ENCODE peak calls at places on chromosomes 12 and 14, in six cellular contexts. One of them, this sample, is unnamed.

GRCh38 chr12:115636546-115636945 is 640.9 kb downstream of the MED13L start:
- DNase-seq in AG09309: no peak
- DNase-seq in neural progenitor cell: no peak
- DNase-seq in stomach: no peak
- DNase-seq in B cell: no peak
- DNase-seq in WTC11: no peak
- DNase-seq in this sample: no peak

GRCh38 chr12:11732760-11733159 is 83.3 kb downstream of the ETV6 start:
- DNase-seq in AG09309: no peak
- DNase-seq in neural progenitor cell: no peak
- DNase-seq in stomach: no peak
- DNase-seq in B cell: no peak
- DNase-seq in WTC11: no peak
- DNase-seq in this sample: no peak

GRCh38 chr14:84202486-84202885 is 1327.5 kb upstream of the FLRT2 start:
- DNase-seq in AG09309: no peak
- DNase-seq in neural progenitor cell: no peak
- DNase-seq in stomach: no peak
- DNase-seq in B cell: no peak
- DNase-seq in WTC11: no peak
- DNase-seq in this sample: no peak

GRCh38 chr12:13094349-13094748 is 9.1 kb downstream of the GSG1 start:
- DNase-seq in AG09309: no peak
- DNase-seq in neural progenitor cell: no peak
- DNase-seq in stomach: no peak
- DNase-seq in B cell: no peak
- DNase-seq in WTC11: no peak
- DNase-seq in this sample: no peak

GRCh38 chr12:8065991-8066594 is at the start of gene C3AR1:
- DNase-seq in AG09309: no peak
- DNase-seq in neural progenitor cell: no peak
- DNase-seq in stomach: no peak
- DNase-seq in B cell: peak
- DNase-seq in WTC11: no peak
- DNase-seq in this sample: peak

GRCh38 chr14:102279688-102280348 is 25.1 kb downstream of the MOK start:
- DNase-seq in AG09309: peak
- DNase-seq in neural progenitor cell: peak
- DNase-seq in stomach: no peak
- DNase-seq in B cell: no peak
- DNase-seq in WTC11: no peak
- DNase-seq in this sample: no peak

GRCh38 chr14:99779751-99780150 is 13.5 kb upstream of the EML1 start:
- DNase-seq in AG09309: no peak
- DNase-seq in neural progenitor cell: no peak
- DNase-seq in stomach: no peak
- DNase-seq in B cell: no peak
- DNase-seq in WTC11: no peak
- DNase-seq in this sample: no peak

GRCh38 chr14:104359969-104360442 is 219.6 kb upstream of the C14orf180 start:
- DNase-seq in AG09309: no peak
- DNase-seq in neural progenitor cell: no peak
- DNase-seq in stomach: no peak
- DNase-seq in B cell: no peak
- DNase-seq in WTC11: no peak
- DNase-seq in this sample: peak

GRCh38 chr12:131067993-131068942 is 114.6 kb downstream of the ADGRD1 start:
- DNase-seq in AG09309: no peak
- DNase-seq in neural progenitor cell: no peak
- DNase-seq in stomach: no peak
- DNase-seq in B cell: no peak
- DNase-seq in WTC11: no peak
- DNase-seq in this sample: no peak

GRCh38 chr12:64580681-64581080 is 29.6 kb upstream of the RASSF3 start:
- DNase-seq in AG09309: no peak
- DNase-seq in neural progenitor cell: no peak
- DNase-seq in stomach: no peak
- DNase-seq in B cell: no peak
- DNase-seq in WTC11: no peak
- DNase-seq in this sample: no peak

GRCh38 chr14:22002860-22003284 is 329.3 kb upstream of the OR4E1 start:
- DNase-seq in AG09309: no peak
- DNase-seq in neural progenitor cell: peak
- DNase-seq in stomach: no peak
- DNase-seq in B cell: no peak
- DNase-seq in WTC11: peak
- DNase-seq in this sample: no peak

GRCh38 chr14:100726812-100727564 is at the start of gene DLK1:
- DNase-seq in AG09309: no peak
- DNase-seq in neural progenitor cell: peak
- DNase-seq in stomach: no peak
- DNase-seq in B cell: no peak
- DNase-seq in WTC11: peak
- DNase-seq in this sample: no peak

GRCh38 chr12:55724226-55724939 is 4.2 kb downstream of the RDH5 start:
- DNase-seq in AG09309: no peak
- DNase-seq in neural progenitor cell: peak
- DNase-seq in stomach: peak
- DNase-seq in B cell: peak
- DNase-seq in WTC11: peak
- DNase-seq in this sample: peak

GRCh38 chr14:68687746-68688145 is 105.1 kb downstream of the ZFP36L1 start:
- DNase-seq in AG09309: peak
- DNase-seq in neural progenitor cell: no peak
- DNase-seq in stomach: no peak
- DNase-seq in B cell: no peak
- DNase-seq in WTC11: no peak
- DNase-seq in this sample: no peak

GRCh38 chr12:20808521-20808920 is 2.0 kb upstream of the SLCO1B3 start:
- DNase-seq in AG09309: no peak
- DNase-seq in neural progenitor cell: no peak
- DNase-seq in stomach: no peak
- DNase-seq in B cell: no peak
- DNase-seq in WTC11: no peak
- DNase-seq in this sample: no peak

DNA sequence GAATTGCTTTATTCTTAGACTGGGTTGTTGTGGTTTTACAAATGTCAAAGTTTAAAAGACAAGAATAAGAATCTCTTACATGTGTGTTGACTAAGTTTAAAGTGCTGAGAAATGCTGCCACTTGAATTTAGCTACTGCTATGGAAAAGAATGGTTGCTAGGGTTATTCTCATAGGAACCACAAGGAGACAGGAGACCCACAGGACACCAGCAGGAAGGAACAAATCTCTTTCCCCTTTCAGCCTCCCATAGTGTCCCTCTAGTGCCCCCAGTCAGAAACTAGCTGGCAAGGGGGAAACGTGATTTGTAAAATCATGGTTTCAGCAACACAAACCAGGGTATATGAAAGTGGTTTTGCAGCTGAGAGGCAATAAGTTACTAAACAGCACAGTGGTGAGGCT is 102.7 kb downstream of the ST8SIA1 start:
- DNase-seq in AG09309: no peak
- DNase-seq in neural progenitor cell: peak
- DNase-seq in stomach: no peak
- DNase-seq in B cell: no peak
- DNase-seq in WTC11: no peak
- DNase-seq in this sample: no peak
- TF ChIP-seq CTCF in AG09309: peak
- TF ChIP-seq CTCF in neural progenitor cell: peak
- TF ChIP-seq CTCF in stomach: no peak
- TF ChIP-seq CTCF in B cell: no peak
- TF ChIP-seq CTCF in WTC11: no peak
- TF ChIP-seq CTCF in this sample: no peak

GRCh38 chr14:93115069-93115919 is 431 bp downstream of the ITPK1 start:
- DNase-seq in AG09309: no peak
- DNase-seq in neural progenitor cell: peak
- DNase-seq in stomach: peak
- DNase-seq in B cell: peak
- DNase-seq in WTC11: peak
- DNase-seq in this sample: peak

GRCh38 chr14:93116676-93117200 is 1.0 kb upstream of the ITPK1 start:
- DNase-seq in AG09309: no peak
- DNase-seq in neural progenitor cell: no peak
- DNase-seq in stomach: no peak
- DNase-seq in B cell: no peak
- DNase-seq in WTC11: no peak
- DNase-seq in this sample: no peak

GRCh38 chr14:93114068-93114710 is 1.5 kb downstream of the ITPK1 start:
- DNase-seq in AG09309: no peak
- DNase-seq in neural progenitor cell: peak
- DNase-seq in stomach: no peak
- DNase-seq in B cell: peak
- DNase-seq in WTC11: no peak
- DNase-seq in this sample: peak

GRCh38 chr14:93114713-93115068 is 1.0 kb downstream of the ITPK1 start:
- DNase-seq in AG09309: no peak
- DNase-seq in neural progenitor cell: peak
- DNase-seq in stomach: peak
- DNase-seq in B cell: no peak
- DNase-seq in WTC11: peak
- DNase-seq in this sample: peak

DNA sequence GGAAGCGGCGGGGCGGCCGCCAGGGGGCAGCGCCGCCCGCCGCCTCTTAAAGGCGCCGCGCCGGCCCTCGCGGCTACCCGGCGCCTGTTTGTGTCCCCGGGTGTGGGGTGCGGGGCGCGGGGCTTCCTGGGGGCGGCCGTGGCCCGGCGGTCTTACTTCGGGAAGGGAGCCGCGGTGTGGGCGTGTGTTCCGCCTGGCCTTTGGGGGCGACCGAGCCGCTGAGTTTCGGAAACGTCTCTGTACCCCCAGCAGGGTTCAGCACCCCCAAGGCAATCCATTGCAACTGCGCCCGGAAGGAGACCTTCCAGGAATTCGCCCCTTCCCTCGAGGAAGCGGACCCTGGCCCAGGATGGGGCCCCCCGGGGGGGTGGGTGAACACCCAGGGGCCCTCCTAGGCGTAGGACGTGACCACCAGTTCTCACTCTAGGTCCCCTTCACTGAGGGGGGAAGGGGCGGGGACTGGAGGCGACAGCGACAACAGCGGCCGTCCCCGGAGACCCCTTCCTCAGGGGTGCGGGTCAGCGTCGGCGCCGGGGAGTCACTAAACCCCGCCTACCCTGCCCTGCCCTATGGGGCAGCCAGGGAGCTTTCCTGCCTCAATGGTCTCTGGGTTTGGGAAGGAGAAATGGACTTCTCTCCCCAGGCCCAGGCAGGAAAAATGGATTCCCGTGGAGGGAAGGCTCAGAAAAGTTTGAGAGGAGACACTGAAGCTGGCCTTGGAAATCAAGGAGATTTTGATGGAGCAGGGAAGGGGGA is at the start of gene ITPK1:
- DNase-seq in AG09309: no peak
- DNase-seq in neural progenitor cell: peak
- DNase-seq in stomach: peak
- DNase-seq in B cell: peak
- DNase-seq in WTC11: peak
- DNase-seq in this sample: peak
- TF ChIP-seq CTCF in AG09309: no peak
- TF ChIP-seq CTCF in neural progenitor cell: peak
- TF ChIP-seq CTCF in stomach: no peak
- TF ChIP-seq CTCF in B cell: peak
- TF ChIP-seq CTCF in WTC11: peak
- TF ChIP-seq CTCF in this sample: peak

DNA sequence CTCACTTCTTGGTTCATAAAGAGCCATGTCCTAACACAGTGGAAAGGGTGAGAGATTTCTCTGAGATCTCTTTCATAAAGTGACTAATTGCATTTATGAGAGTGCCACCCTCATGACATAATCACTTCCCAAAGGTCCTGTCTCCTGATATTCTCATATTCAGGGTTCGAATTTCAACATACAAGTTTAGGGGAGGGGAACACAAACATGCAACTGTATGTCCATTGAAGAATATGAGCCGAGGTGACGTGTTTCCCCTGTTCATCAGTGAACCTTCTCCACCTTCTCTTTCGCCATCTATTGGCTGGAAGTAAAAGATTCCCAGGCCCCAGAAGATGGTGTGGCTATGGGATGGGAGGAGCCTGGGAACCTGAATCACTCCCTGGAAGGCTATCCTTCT is 354.2 kb upstream of the ATP2B1 start:
- DNase-seq in AG09309: no peak
- DNase-seq in neural progenitor cell: no peak
- DNase-seq in stomach: no peak
- DNase-seq in B cell: no peak
- DNase-seq in WTC11: no peak
- DNase-seq in this sample: no peak
- TF ChIP-seq CTCF in AG09309: no peak
- TF ChIP-seq CTCF in neural progenitor cell: no peak
- TF ChIP-seq CTCF in stomach: no peak
- TF ChIP-seq CTCF in B cell: no peak
- TF ChIP-seq CTCF in WTC11: no peak
- TF ChIP-seq CTCF in this sample: no peak

GRCh38 chr14:65833256-65833880 is 420.8 kb downstream of the FUT8 start:
- DNase-seq in AG09309: no peak
- DNase-seq in neural progenitor cell: peak
- DNase-seq in stomach: no peak
- DNase-seq in B cell: no peak
- DNase-seq in WTC11: no peak
- DNase-seq in this sample: no peak

GRCh38 chr14:65835501-65835900 is 423.0 kb downstream of the FUT8 start:
- DNase-seq in AG09309: no peak
- DNase-seq in neural progenitor cell: no peak
- DNase-seq in stomach: no peak
- DNase-seq in B cell: no peak
- DNase-seq in WTC11: no peak
- DNase-seq in this sample: no peak

GRCh38 chr14:65834812-65835211 is 422.3 kb downstream of the FUT8 start:
- DNase-seq in AG09309: no peak
- DNase-seq in neural progenitor cell: peak
- DNase-seq in stomach: no peak
- DNase-seq in B cell: no peak
- DNase-seq in WTC11: no peak
- DNase-seq in this sample: no peak

GRCh38 chr14:65834051-65834450 is 421.5 kb downstream of the FUT8 start:
- DNase-seq in AG09309: no peak
- DNase-seq in neural progenitor cell: no peak
- DNase-seq in stomach: no peak
- DNase-seq in B cell: no peak
- DNase-seq in WTC11: no peak
- DNase-seq in this sample: no peak

DNA sequence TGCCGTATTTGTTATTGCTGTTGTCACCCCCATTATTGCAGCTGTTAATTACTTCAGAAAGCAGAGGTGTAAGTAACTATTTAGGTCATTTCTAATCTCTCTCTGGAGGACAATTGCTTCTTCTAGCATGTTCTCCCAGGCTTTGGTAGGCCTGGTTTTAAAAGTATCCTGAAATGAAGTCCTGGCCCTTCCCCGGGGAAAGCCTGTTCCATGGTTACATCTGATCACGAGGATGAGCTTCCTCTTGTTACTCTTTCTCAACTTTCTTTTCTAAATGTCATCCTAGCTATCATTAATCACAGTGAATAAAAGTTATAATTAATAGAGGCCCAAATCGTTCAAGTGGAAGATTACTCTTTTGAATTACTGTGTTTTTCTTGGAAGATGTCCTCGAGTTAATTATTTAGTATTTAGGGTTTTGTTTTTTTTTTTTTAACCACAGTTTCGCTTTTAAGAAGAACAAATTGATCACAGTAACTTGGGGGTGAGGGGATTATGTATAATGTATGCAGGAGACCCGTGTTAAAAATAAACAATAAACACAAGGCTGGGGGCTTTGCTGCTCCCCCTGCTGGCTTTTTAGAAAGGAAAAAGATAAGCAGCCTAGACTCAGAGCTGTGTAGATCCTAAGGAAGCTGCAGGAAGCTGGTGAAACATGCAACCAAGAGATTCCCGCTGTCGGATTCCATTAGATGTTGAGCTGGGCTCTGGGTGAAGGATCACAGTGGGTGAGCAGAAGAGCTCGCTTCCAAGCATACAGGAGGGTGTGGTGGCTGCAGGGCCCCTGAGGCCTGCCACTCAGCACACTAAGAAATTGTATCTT is 420.1 kb downstream of the FUT8 start:
- DNase-seq in AG09309: no peak
- DNase-seq in neural progenitor cell: peak
- DNase-seq in stomach: no peak
- DNase-seq in B cell: no peak
- DNase-seq in WTC11: no peak
- DNase-seq in this sample: no peak
- TF ChIP-seq CTCF in AG09309: peak
- TF ChIP-seq CTCF in neural progenitor cell: peak
- TF ChIP-seq CTCF in stomach: no peak
- TF ChIP-seq CTCF in B cell: no peak
- TF ChIP-seq CTCF in WTC11: no peak
- TF ChIP-seq CTCF in this sample: no peak